ENCODE peak calls at places on chromosomes 2 and 18, in nine cellular contexts. L, B, O, J, H, K, N, E and I are unnamed samples.

GRCh38 chr2:72719416-72719815 is 106.4 kb downstream of the EXOC6B start:
- DNase-seq in B (peak), K (no peak), E (no peak), O (no peak), H (no peak), J (no peak), N (no peak), L (no peak), I (no peak)

GRCh38 chr2:236180831-236181453 is 12.8 kb upstream of the GBX2 start:
- DNase-seq in K (peak), H (no peak), O (peak), L (peak), E (peak), N (peak), B (peak), J (peak), I (peak)

GRCh38 chr2:61426267-61426897 is 44.5 kb downstream of the USP34 start:
- DNase-seq in E (peak), N (peak), L (no peak), B (peak), K (peak), J (peak), O (peak), H (no peak), I (peak)

GRCh38 chr2:215396595-215397313 is 39.1 kb downstream of the FN1 start:
- DNase-seq in O (no peak), B (no peak), E (no peak), N (no peak), H (peak), K (no peak), L (no peak), J (no peak), I (no peak)

GRCh38 chr18:55001625-55002024 is 42.4 kb upstream of the CCDC68 start:
- DNase-seq in E (no peak), K (no peak), O (no peak), J (no peak), B (no peak), N (peak), L (no peak), H (no peak), I (no peak)

GRCh38 chr2:55490554-55490953 is 29.0 kb upstream of the CFAP36 start:
- DNase-seq in J (no peak), H (peak), L (no peak), E (no peak), B (peak), O (no peak), K (no peak), N (peak), I (no peak)

GRCh38 chr2:25594991-25595390 is 78.4 kb downstream of the DTNB start:
- DNase-seq in N (no peak), J (no peak), L (no peak), H (no peak), B (no peak), O (no peak), K (no peak), E (no peak), I (no peak)

GRCh38 chr2:96961551-96961950 is 24.8 kb downstream of the FAM178B start:
- DNase-seq in J (no peak), H (no peak), N (no peak), L (no peak), K (no peak), O (no peak), B (no peak), E (no peak), I (peak)

GRCh38 chr2:150376627-150377335 is 110.7 kb downstream of the RND3 start:
- DNase-seq in J (no peak), E (no peak), B (no peak), N (no peak), K (no peak), O (no peak), L (no peak), H (peak), I (no peak)

GRCh38 chr18:13137041-13137938 is 81.3 kb upstream of the LDLRAD4 start:
- DNase-seq in B (peak), N (no peak), E (no peak), L (no peak), J (peak), O (peak), K (peak), H (no peak), I (peak)

GRCh38 chr18:11981633-11982366 is 493 bp downstream of the IMPA2 start:
- DNase-seq in K (peak), L (peak), N (peak), O (peak), E (no peak), J (no peak), H (no peak), B (peak), I (peak)

GRCh38 chr2:1750935-1751767 is 6.8 kb upstream of the PXDN start:
- DNase-seq in E (peak), B (peak), O (peak), H (peak), J (peak), K (peak), N (peak), L (peak), I (peak)

GRCh38 chr2:159201321-159202063 is 85.0 kb downstream of the WDSUB1 start:
- DNase-seq in E (no peak), H (no peak), O (peak), N (no peak), J (no peak), K (peak), L (no peak), B (no peak), I (no peak)

GRCh38 chr2:229738024-229738625 is 23.8 kb upstream of the DNER start:
- DNase-seq in E (no peak), H (no peak), N (no peak), J (no peak), B (no peak), K (no peak), L (no peak), O (no peak), I (no peak)

GRCh38 chr2:43131890-43132522 is 94.4 kb downstream of the ZFP36L2 start:
- DNase-seq in K (no peak), E (no peak), L (no peak), O (no peak), N (no peak), B (peak), H (no peak), J (no peak), I (no peak)